ENCODE peak calls at places on chromosomes 2 and 18, in seven cellular contexts. L, Z, J, T, M, G and R are unnamed samples.

GRCh38 chr2:231672617-231673347 is 35.5 kb upstream of the PTMA start:
- DNase-seq in J (peak; percentile 71), T (peak; percentile 76), G (no peak), L (peak; percentile 71), M (no peak), Z (peak; percentile 89), R (peak; percentile 32)

GRCh38 chr2:207285451-207285771 is 119.7 kb upstream of the KLF7 start:
- DNase-seq in G (no peak), Z (no peak), J (no peak), T (no peak), L (no peak), M (no peak), R (peak; percentile 21)

GRCh38 chr2:46828491-46829239 is 86.9 kb downstream of the MCFD2 start:
- DNase-seq in J (no peak), T (no peak), L (no peak), G (no peak), Z (no peak), M (no peak), R (no peak)

GRCh38 chr2:121617042-121617599 is 32.1 kb downstream of the CLASP1 start:
- DNase-seq in G (no peak), Z (no peak), T (no peak), L (no peak), M (no peak), J (no peak), R (peak; percentile 44)

GRCh38 chr2:98835831-98836385 is 100.1 kb downstream of the CRACDL start:
- DNase-seq in L (peak; percentile 4), T (no peak), G (no peak), J (no peak), Z (no peak), M (no peak), R (no peak)

GRCh38 chr2:19178175-19178574 is 180.2 kb downstream of the OSR1 start:
- DNase-seq in L (no peak), Z (no peak), G (no peak), T (no peak), J (no peak), M (no peak), R (peak; percentile 24)

GRCh38 chr18:32613821-32614220 is 143.1 kb upstream of the GAREM1 start:
- DNase-seq in L (no peak), Z (no peak), G (no peak), J (no peak), M (no peak), T (no peak), R (no peak)

GRCh38 chr2:43136862-43137261 is 89.5 kb downstream of the ZFP36L2 start:
- DNase-seq in L (no peak), Z (no peak), G (peak; percentile 32), J (no peak), T (no peak), M (no peak), R (no peak)

GRCh38 chr18:27428120-27428519 is 243.0 kb upstream of the CHST9 start:
- DNase-seq in Z (no peak), T (no peak), M (no peak), L (no peak), G (no peak), J (no peak), R (no peak)

GRCh38 chr18:79392226-79392625 is 3.5 kb upstream of the NFATC1 start:
- DNase-seq in T (no peak), L (no peak), G (no peak), J (no peak), Z (no peak), M (no peak), R (no peak)

GRCh38 chr2:188600536-188601210 is 309.0 kb downstream of the GULP1 start:
- DNase-seq in Z (no peak), T (no peak), J (no peak), M (no peak), L (no peak), G (no peak), R (peak; percentile 82)

GRCh38 chr2:178530625-178531142 is 50.4 kb downstream of the PLEKHA3 start:
- DNase-seq in G (no peak), J (no peak), Z (no peak), T (no peak), L (peak; percentile 96), M (no peak), R (no peak)

GRCh38 chr18:78675231-78675630 is 304.4 kb upstream of the SALL3 start:
- DNase-seq in L (no peak), J (no peak), T (no peak), G (no peak), Z (no peak), M (no peak), R (no peak)

GRCh38 chr2:36329746-36330145 is 25.8 kb upstream of the CRIM1 start:
- DNase-seq in L (no peak), M (no peak), J (peak; percentile 60), G (no peak), Z (peak; percentile 85), T (no peak), R (peak; percentile 80)

GRCh38 chr18:41265047-41265446 is 690.0 kb upstream of the PIK3C3 start:
- DNase-seq in T (no peak), J (no peak), L (no peak), M (no peak), Z (no peak), G (no peak), R (peak; percentile 84)

GRCh38 chr2:145749556-145749955 is 1229.6 kb upstream of the ZEB2 start:
- DNase-seq in J (no peak), T (no peak), L (no peak), M (no peak), G (no peak), Z (no peak), R (no peak)

GRCh38 chr2:67485431-67485830 is 88.3 kb downstream of the ETAA1 start:
- DNase-seq in M (no peak), J (no peak), L (no peak), G (no peak), T (no peak), Z (no peak), R (peak; percentile 52)

GRCh38 chr2:119549236-119549635 is 5.0 kb downstream of the CFAP221 start:
- DNase-seq in T (no peak), Z (no peak), G (peak; percentile 38), M (no peak), J (no peak), L (no peak), R (peak; percentile 8)

GRCh38 chr2:231743376-231744116 is 35.2 kb downstream of the PTMA start:
- DNase-seq in G (no peak), T (no peak), L (no peak), J (no peak), Z (no peak), M (no peak), R (no peak)

GRCh38 chr18:45562567-45563479 is 52.5 kb upstream of the SLC14A2 start:
- DNase-seq in M (no peak), J (no peak), Z (no peak), T (no peak), L (no peak), G (no peak), R (no peak)

GRCh38 chr2:233111427-233111826 is 51.3 kb downstream of the INPP5D start:
- DNase-seq in L (no peak), T (no peak), J (no peak), Z (no peak), G (no peak), M (no peak), R (no peak)

GRCh38 chr2:239916205-239917127 is 108.7 kb downstream of the NDUFA10 start:
- DNase-seq in L (no peak), Z (no peak), J (no peak), M (no peak), G (no peak), T (no peak), R (no peak)

GRCh38 chr18:44715245-44715644 is 34.6 kb downstream of the SETBP1 start:
- DNase-seq in G (no peak), T (no peak), Z (no peak), L (no peak), J (no peak), M (no peak), R (no peak)

GRCh38 chr2:41500895-41501294 is 546.9 kb upstream of the PKDCC start:
- DNase-seq in Z (no peak), M (no peak), G (no peak), L (no peak), J (no peak), T (no peak), R (no peak)

GRCh38 chr2:203934711-203935438 is 1.7 kb upstream of the ICOS start:
- DNase-seq in Z (no peak), J (no peak), G (no peak), T (no peak), L (no peak), M (no peak), R (no peak)

GRCh38 chr2:105396254-105397024 is 2.4 kb downstream of the FHL2 start:
- DNase-seq in L (no peak), T (peak; percentile 33), G (no peak), M (no peak), Z (peak; percentile 89), J (peak; percentile 85), R (peak; percentile 98)
- H3K4me1 ChIP-seq in L (no peaks in the 10 kb centered on the region), T (peaks cover 19% of the 10 kb centered on the region), G (peaks cover 4% of the 10 kb centered on the region), M (no peaks in the 10 kb centered on the region), Z (peaks cover 38% of the 10 kb centered on the region), J (peaks cover 64% of the 10 kb centered on the region), R (peaks cover 33% of the 10 kb centered on the region)

GRCh38 chr18:53644799-53645471 is 579.5 kb downstream of the MBD2 start:
- DNase-seq in Z (no peak), G (no peak), T (no peak), M (no peak), J (no peak), L (no peak), R (no peak)
- TF ChIP-seq USF2 in Z (no peak), G (no peak), T (no peak), M (no peak), J (no peak), L (no peak), R (no peak)

GRCh38 chr2:693606-694005 is 16.4 kb upstream of the TMEM18 start:
- DNase-seq in T (no peak), L (no peak), J (no peak), G (no peak), Z (no peak), M (no peak), R (peak; percentile 53)

GRCh38 chr2:690799-691198 is 13.6 kb upstream of the TMEM18 start:
- DNase-seq in G (no peak), J (no peak), M (no peak), Z (no peak), T (no peak), L (no peak), R (no peak)

GRCh38 chr2:692349-692748 is 15.1 kb upstream of the TMEM18 start:
- DNase-seq in M (no peak), G (no peak), Z (no peak), J (no peak), L (no peak), T (no peak), R (no peak)

GRCh38 chr2:692767-693166 is 15.6 kb upstream of the TMEM18 start:
- DNase-seq in M (no peak), T (no peak), Z (no peak), L (no peak), G (no peak), J (no peak), R (no peak)

DNA sequence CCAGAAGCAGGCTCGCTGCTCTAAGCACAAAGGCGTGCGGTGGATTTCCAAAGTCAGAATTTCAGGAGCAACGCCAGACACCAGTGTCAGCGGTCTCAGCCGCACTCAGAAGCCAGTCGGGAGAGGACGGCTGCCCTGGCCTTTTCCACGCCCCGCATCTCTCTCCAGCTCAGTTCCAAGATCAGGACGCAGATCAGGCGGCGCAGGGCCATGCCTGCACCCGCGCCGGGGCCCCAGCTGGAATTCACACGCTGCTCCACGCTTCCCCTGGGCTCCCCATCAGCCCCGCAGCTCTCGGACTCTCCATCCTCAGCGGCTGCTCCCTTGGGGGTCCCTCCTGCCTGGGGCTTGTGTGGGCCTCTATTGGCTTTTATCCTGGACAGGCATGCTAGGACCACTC is 14.6 kb upstream of the TMEM18 start:
- DNase-seq in J (no peak), M (no peak), G (no peak), L (no peak), T (no peak), Z (no peak), R (no peak)
- H3K4me1 ChIP-seq in J (no peaks in the 10 kb centered on the region), M (no peaks in the 10 kb centered on the region), G (peaks cover 13% of the 10 kb centered on the region), L (peaks cover 2% of the 10 kb centered on the region), T (peaks cover 14% of the 10 kb centered on the region), Z (no peaks in the 10 kb centered on the region), R (peaks cover 5% of the 10 kb centered on the region)

GRCh38 chr2:31324000-31324633 is 90.2 kb downstream of the EHD3 start:
- DNase-seq in Z (no peak), L (peak; percentile 40), T (no peak), M (no peak), J (no peak), G (no peak), R (no peak)
- TF ChIP-seq USF2 in Z (no peak), L (no peak), T (no peak), M (no peak), J (no peak), G (no peak), R (no peak)